ENCODE peak calls at places on chromosomes 12 and 14, in nine cellular contexts. One of them, this sample, is unnamed.

GRCh38 chr14:61462566-61463195 is 141.3 kb downstream of the PRKCH start:
- DNase-seq in lower leg skin: no peak
- DNase-seq in CD8-positive, alpha-beta T cell: no peak
- DNase-seq in dorsolateral prefrontal cortex: no peak
- DNase-seq in cardiac muscle cell: peak; percentile 95
- DNase-seq in fibroblast of pulmonary artery: peak; percentile 88
- DNase-seq in transverse colon: no peak
- DNase-seq in CD4-positive, alpha-beta T cell: no peak
- DNase-seq in uterus: no peak
- DNase-seq in this sample: no peak

GRCh38 chr12:26340649-26341048 is 145.3 kb downstream of the SSPN start:
- DNase-seq in lower leg skin: no peak
- DNase-seq in CD8-positive, alpha-beta T cell: no peak
- DNase-seq in dorsolateral prefrontal cortex: no peak
- DNase-seq in cardiac muscle cell: peak; percentile 20
- DNase-seq in fibroblast of pulmonary artery: peak; percentile 20
- DNase-seq in transverse colon: peak; percentile 19
- DNase-seq in CD4-positive, alpha-beta T cell: no peak
- DNase-seq in uterus: no peak
- DNase-seq in this sample: no peak

GRCh38 chr12:57795354-57795753 is 12.8 kb downstream of the TSFM start:
- DNase-seq in lower leg skin: no peak
- DNase-seq in CD8-positive, alpha-beta T cell: no peak
- DNase-seq in dorsolateral prefrontal cortex: no peak
- DNase-seq in cardiac muscle cell: no peak
- DNase-seq in fibroblast of pulmonary artery: no peak
- DNase-seq in transverse colon: no peak
- DNase-seq in CD4-positive, alpha-beta T cell: no peak
- DNase-seq in uterus: no peak
- DNase-seq in this sample: no peak

GRCh38 chr12:125140918-125141573 is 75.8 kb downstream of the AACS start:
- DNase-seq in lower leg skin: no peak
- DNase-seq in CD8-positive, alpha-beta T cell: no peak
- DNase-seq in dorsolateral prefrontal cortex: no peak
- DNase-seq in cardiac muscle cell: peak; percentile 50
- DNase-seq in fibroblast of pulmonary artery: peak; percentile 59
- DNase-seq in transverse colon: no peak
- DNase-seq in CD4-positive, alpha-beta T cell: no peak
- DNase-seq in uterus: no peak
- DNase-seq in this sample: no peak

GRCh38 chr12:7705846-7706245 is 5.4 kb upstream of the DPPA3 start:
- DNase-seq in lower leg skin: no peak
- DNase-seq in CD8-positive, alpha-beta T cell: no peak
- DNase-seq in dorsolateral prefrontal cortex: no peak
- DNase-seq in cardiac muscle cell: no peak
- DNase-seq in fibroblast of pulmonary artery: no peak
- DNase-seq in transverse colon: no peak
- DNase-seq in CD4-positive, alpha-beta T cell: no peak
- DNase-seq in uterus: no peak
- DNase-seq in this sample: no peak

GRCh38 chr14:82009076-82009475 is 475.4 kb upstream of the SEL1L start:
- DNase-seq in lower leg skin: no peak
- DNase-seq in CD8-positive, alpha-beta T cell: no peak
- DNase-seq in dorsolateral prefrontal cortex: no peak
- DNase-seq in cardiac muscle cell: no peak
- DNase-seq in fibroblast of pulmonary artery: no peak
- DNase-seq in transverse colon: no peak
- DNase-seq in CD4-positive, alpha-beta T cell: no peak
- DNase-seq in uterus: no peak
- DNase-seq in this sample: no peak

GRCh38 chr14:96309907-96310330 is 53.2 kb downstream of the ATG2B start:
- DNase-seq in lower leg skin: no peak
- DNase-seq in CD8-positive, alpha-beta T cell: no peak
- DNase-seq in dorsolateral prefrontal cortex: no peak
- DNase-seq in cardiac muscle cell: no peak
- DNase-seq in fibroblast of pulmonary artery: no peak
- DNase-seq in transverse colon: no peak
- DNase-seq in CD4-positive, alpha-beta T cell: no peak
- DNase-seq in uterus: no peak
- DNase-seq in this sample: no peak

GRCh38 chr12:613996-614726 is 49.1 kb downstream of the NINJ2 start:
- DNase-seq in lower leg skin: no peak
- DNase-seq in CD8-positive, alpha-beta T cell: peak; percentile 35
- DNase-seq in dorsolateral prefrontal cortex: no peak
- DNase-seq in cardiac muscle cell: peak; percentile 23
- DNase-seq in fibroblast of pulmonary artery: peak; percentile 26
- DNase-seq in transverse colon: peak; percentile 21
- DNase-seq in CD4-positive, alpha-beta T cell: peak; percentile 10
- DNase-seq in uterus: no peak
- DNase-seq in this sample: no peak

GRCh38 chr12:32754101-32754500 is 1.6 kb downstream of the YARS2 start:
- DNase-seq in lower leg skin: no peak
- DNase-seq in CD8-positive, alpha-beta T cell: no peak
- DNase-seq in dorsolateral prefrontal cortex: no peak
- DNase-seq in cardiac muscle cell: peak; percentile 12
- DNase-seq in fibroblast of pulmonary artery: peak; percentile 28
- DNase-seq in transverse colon: no peak
- DNase-seq in CD4-positive, alpha-beta T cell: no peak
- DNase-seq in uterus: no peak
- DNase-seq in this sample: no peak

GRCh38 chr12:123808167-123808566 is 46.1 kb downstream of the DNAH10 start:
- DNase-seq in lower leg skin: no peak
- DNase-seq in CD8-positive, alpha-beta T cell: no peak
- DNase-seq in dorsolateral prefrontal cortex: no peak
- DNase-seq in cardiac muscle cell: peak; percentile 22
- DNase-seq in fibroblast of pulmonary artery: peak; percentile 15
- DNase-seq in transverse colon: no peak
- DNase-seq in CD4-positive, alpha-beta T cell: no peak
- DNase-seq in uterus: no peak
- DNase-seq in this sample: no peak

GRCh38 chr12:6560501-6561205 is 4.8 kb upstream of the IFFO1 start:
- DNase-seq in lower leg skin: no peak
- DNase-seq in CD8-positive, alpha-beta T cell: no peak
- DNase-seq in dorsolateral prefrontal cortex: no peak
- DNase-seq in cardiac muscle cell: no peak
- DNase-seq in fibroblast of pulmonary artery: no peak
- DNase-seq in transverse colon: no peak
- DNase-seq in CD4-positive, alpha-beta T cell: no peak
- DNase-seq in uterus: no peak
- DNase-seq in this sample: no peak

GRCh38 chr14:47012533-47012932 is 361.0 kb upstream of the RPL10L start:
- DNase-seq in lower leg skin: no peak
- DNase-seq in CD8-positive, alpha-beta T cell: no peak
- DNase-seq in dorsolateral prefrontal cortex: no peak
- DNase-seq in cardiac muscle cell: no peak
- DNase-seq in fibroblast of pulmonary artery: no peak
- DNase-seq in transverse colon: no peak
- DNase-seq in CD4-positive, alpha-beta T cell: no peak
- DNase-seq in uterus: no peak
- DNase-seq in this sample: no peak

GRCh38 chr12:77368379-77368778 is 303.0 kb upstream of the E2F7 start:
- DNase-seq in lower leg skin: no peak
- DNase-seq in CD8-positive, alpha-beta T cell: no peak
- DNase-seq in dorsolateral prefrontal cortex: no peak
- DNase-seq in cardiac muscle cell: no peak
- DNase-seq in fibroblast of pulmonary artery: no peak
- DNase-seq in transverse colon: no peak
- DNase-seq in CD4-positive, alpha-beta T cell: no peak
- DNase-seq in uterus: no peak
- DNase-seq in this sample: no peak

GRCh38 chr12:49133014-49133413 is 1.8 kb upstream of the TUBA1B start:
- DNase-seq in lower leg skin: no peak
- DNase-seq in CD8-positive, alpha-beta T cell: no peak
- DNase-seq in dorsolateral prefrontal cortex: no peak
- DNase-seq in cardiac muscle cell: no peak
- DNase-seq in fibroblast of pulmonary artery: no peak
- DNase-seq in transverse colon: no peak
- DNase-seq in CD4-positive, alpha-beta T cell: no peak
- DNase-seq in uterus: no peak
- DNase-seq in this sample: no peak

GRCh38 chr12:115354007-115354452 is 670.1 kb upstream of the TBX3 start:
- DNase-seq in lower leg skin: peak; percentile 89
- DNase-seq in CD8-positive, alpha-beta T cell: no peak
- DNase-seq in dorsolateral prefrontal cortex: no peak
- DNase-seq in cardiac muscle cell: peak; percentile 96
- DNase-seq in fibroblast of pulmonary artery: peak; percentile 96
- DNase-seq in transverse colon: peak; percentile 59
- DNase-seq in CD4-positive, alpha-beta T cell: no peak
- DNase-seq in uterus: peak; percentile 77
- DNase-seq in this sample: no peak

GRCh38 chr14:56144176-56144575 is 26.0 kb downstream of the PELI2 start:
- DNase-seq in lower leg skin: no peak
- DNase-seq in CD8-positive, alpha-beta T cell: no peak
- DNase-seq in dorsolateral prefrontal cortex: no peak
- DNase-seq in cardiac muscle cell: no peak
- DNase-seq in fibroblast of pulmonary artery: no peak
- DNase-seq in transverse colon: no peak
- DNase-seq in CD4-positive, alpha-beta T cell: no peak
- DNase-seq in uterus: no peak
- DNase-seq in this sample: no peak

GRCh38 chr14:104373855-104374717 is 205.5 kb upstream of the C14orf180 start:
- DNase-seq in lower leg skin: no peak
- DNase-seq in CD8-positive, alpha-beta T cell: no peak
- DNase-seq in dorsolateral prefrontal cortex: no peak
- DNase-seq in cardiac muscle cell: no peak
- DNase-seq in fibroblast of pulmonary artery: no peak
- DNase-seq in transverse colon: no peak
- DNase-seq in CD4-positive, alpha-beta T cell: no peak
- DNase-seq in uterus: no peak
- DNase-seq in this sample: no peak

GRCh38 chr12:67141405-67142018 is 127.6 kb upstream of the CAND1 start:
- DNase-seq in lower leg skin: no peak
- DNase-seq in CD8-positive, alpha-beta T cell: no peak
- DNase-seq in dorsolateral prefrontal cortex: no peak
- DNase-seq in cardiac muscle cell: no peak
- DNase-seq in fibroblast of pulmonary artery: no peak
- DNase-seq in transverse colon: no peak
- DNase-seq in CD4-positive, alpha-beta T cell: no peak
- DNase-seq in uterus: no peak
- DNase-seq in this sample: no peak

GRCh38 chr12:111424793-111425251 is 19.1 kb downstream of the SH2B3 start:
- DNase-seq in lower leg skin: no peak
- DNase-seq in CD8-positive, alpha-beta T cell: no peak
- DNase-seq in dorsolateral prefrontal cortex: no peak
- DNase-seq in cardiac muscle cell: no peak
- DNase-seq in fibroblast of pulmonary artery: no peak
- DNase-seq in transverse colon: no peak
- DNase-seq in CD4-positive, alpha-beta T cell: no peak
- DNase-seq in uterus: no peak
- DNase-seq in this sample: no peak
- TF ChIP-seq CTCF in lower leg skin: no peak
- TF ChIP-seq CTCF in CD8-positive, alpha-beta T cell: no peak
- TF ChIP-seq CTCF in dorsolateral prefrontal cortex: no peak
- TF ChIP-seq CTCF in cardiac muscle cell: peak; percentile 3
- TF ChIP-seq CTCF in fibroblast of pulmonary artery: no peak
- TF ChIP-seq CTCF in transverse colon: peak; percentile 23
- TF ChIP-seq CTCF in CD4-positive, alpha-beta T cell: no peak
- TF ChIP-seq CTCF in uterus: no peak
- TF ChIP-seq CTCF in this sample: peak; percentile 28

GRCh38 chr12:12349711-12350665 is at the start of gene MANSC1:
- DNase-seq in lower leg skin: peak; percentile 41
- DNase-seq in CD8-positive, alpha-beta T cell: peak; percentile 43
- DNase-seq in dorsolateral prefrontal cortex: peak; percentile 64
- DNase-seq in cardiac muscle cell: peak; percentile 43
- DNase-seq in fibroblast of pulmonary artery: peak; percentile 42
- DNase-seq in transverse colon: peak; percentile 83
- DNase-seq in CD4-positive, alpha-beta T cell: peak; percentile 14
- DNase-seq in uterus: peak; percentile 64
- DNase-seq in this sample: peak; percentile 77
- TF ChIP-seq CTCF in lower leg skin: no peak
- TF ChIP-seq CTCF in CD8-positive, alpha-beta T cell: peak; percentile 24
- TF ChIP-seq CTCF in dorsolateral prefrontal cortex: no peak
- TF ChIP-seq CTCF in cardiac muscle cell: peak; percentile 45
- TF ChIP-seq CTCF in fibroblast of pulmonary artery: peak; percentile 19
- TF ChIP-seq CTCF in transverse colon: peak; percentile 58
- TF ChIP-seq CTCF in CD4-positive, alpha-beta T cell: peak; percentile 48
- TF ChIP-seq CTCF in uterus: peak; percentile 42
- TF ChIP-seq CTCF in this sample: peak; percentile 84

GRCh38 chr12:82522285-82522684 is 164.0 kb downstream of the METTL25 start:
- DNase-seq in lower leg skin: no peak
- DNase-seq in CD8-positive, alpha-beta T cell: no peak
- DNase-seq in dorsolateral prefrontal cortex: no peak
- DNase-seq in cardiac muscle cell: no peak
- DNase-seq in fibroblast of pulmonary artery: no peak
- DNase-seq in transverse colon: no peak
- DNase-seq in CD4-positive, alpha-beta T cell: no peak
- DNase-seq in uterus: no peak
- DNase-seq in this sample: no peak

GRCh38 chr12:82522762-82523161 is 163.9 kb upstream of the TMTC2 start:
- DNase-seq in lower leg skin: no peak
- DNase-seq in CD8-positive, alpha-beta T cell: no peak
- DNase-seq in dorsolateral prefrontal cortex: no peak
- DNase-seq in cardiac muscle cell: no peak
- DNase-seq in fibroblast of pulmonary artery: no peak
- DNase-seq in transverse colon: no peak
- DNase-seq in CD4-positive, alpha-beta T cell: no peak
- DNase-seq in uterus: no peak
- DNase-seq in this sample: no peak

GRCh38 chr12:82519508-82519907 is 161.2 kb downstream of the METTL25 start:
- DNase-seq in lower leg skin: no peak
- DNase-seq in CD8-positive, alpha-beta T cell: no peak
- DNase-seq in dorsolateral prefrontal cortex: no peak
- DNase-seq in cardiac muscle cell: no peak
- DNase-seq in fibroblast of pulmonary artery: no peak
- DNase-seq in transverse colon: no peak
- DNase-seq in CD4-positive, alpha-beta T cell: no peak
- DNase-seq in uterus: no peak
- DNase-seq in this sample: no peak

GRCh38 chr12:82517027-82517426 is 158.7 kb downstream of the METTL25 start:
- DNase-seq in lower leg skin: no peak
- DNase-seq in CD8-positive, alpha-beta T cell: no peak
- DNase-seq in dorsolateral prefrontal cortex: no peak
- DNase-seq in cardiac muscle cell: peak; percentile 21
- DNase-seq in fibroblast of pulmonary artery: peak; percentile 18
- DNase-seq in transverse colon: no peak
- DNase-seq in CD4-positive, alpha-beta T cell: no peak
- DNase-seq in uterus: no peak
- DNase-seq in this sample: no peak

DNA sequence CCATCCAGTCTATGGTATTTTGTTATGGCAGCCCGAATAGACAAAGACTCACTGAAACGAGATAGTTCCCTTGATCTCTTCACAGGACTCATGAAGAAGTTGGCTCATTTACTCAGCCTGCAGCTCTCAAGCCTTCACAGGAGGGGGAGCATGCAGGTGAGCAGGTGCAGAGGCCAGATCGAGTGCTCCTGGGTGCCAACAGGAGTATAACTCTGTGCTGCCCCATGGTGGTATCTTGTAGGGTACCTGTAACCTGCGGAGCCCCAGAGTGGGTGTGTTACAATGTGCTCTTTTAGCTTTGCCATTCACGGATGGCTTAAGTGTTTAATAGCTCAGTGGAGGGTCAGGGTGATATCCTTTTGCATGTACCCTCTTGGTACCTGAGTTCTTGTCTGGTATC is 159.5 kb downstream of the METTL25 start:
- DNase-seq in lower leg skin: no peak
- DNase-seq in CD8-positive, alpha-beta T cell: no peak
- DNase-seq in dorsolateral prefrontal cortex: no peak
- DNase-seq in cardiac muscle cell: no peak
- DNase-seq in fibroblast of pulmonary artery: no peak
- DNase-seq in transverse colon: no peak
- DNase-seq in CD4-positive, alpha-beta T cell: no peak
- DNase-seq in uterus: no peak
- DNase-seq in this sample: no peak
- TF ChIP-seq CTCF in lower leg skin: no peak
- TF ChIP-seq CTCF in CD8-positive, alpha-beta T cell: no peak
- TF ChIP-seq CTCF in dorsolateral prefrontal cortex: no peak
- TF ChIP-seq CTCF in cardiac muscle cell: no peak
- TF ChIP-seq CTCF in fibroblast of pulmonary artery: no peak
- TF ChIP-seq CTCF in transverse colon: no peak
- TF ChIP-seq CTCF in CD4-positive, alpha-beta T cell: no peak
- TF ChIP-seq CTCF in uterus: no peak
- TF ChIP-seq CTCF in this sample: no peak

GRCh38 chr14:98705826-98706225 is 566.2 kb downstream of the BCL11B start:
- DNase-seq in lower leg skin: no peak
- DNase-seq in CD8-positive, alpha-beta T cell: no peak
- DNase-seq in dorsolateral prefrontal cortex: no peak
- DNase-seq in cardiac muscle cell: no peak
- DNase-seq in fibroblast of pulmonary artery: no peak
- DNase-seq in transverse colon: no peak
- DNase-seq in CD4-positive, alpha-beta T cell: no peak
- DNase-seq in uterus: no peak
- DNase-seq in this sample: no peak
- TF ChIP-seq CTCF in lower leg skin: no peak
- TF ChIP-seq CTCF in CD8-positive, alpha-beta T cell: no peak
- TF ChIP-seq CTCF in dorsolateral prefrontal cortex: no peak
- TF ChIP-seq CTCF in cardiac muscle cell: no peak
- TF ChIP-seq CTCF in fibroblast of pulmonary artery: no peak
- TF ChIP-seq CTCF in transverse colon: no peak
- TF ChIP-seq CTCF in CD4-positive, alpha-beta T cell: no peak
- TF ChIP-seq CTCF in uterus: no peak
- TF ChIP-seq CTCF in this sample: no peak